ENCODE peak calls at places on chromosomes 5 and 9, in nine cellular contexts. R, B, O, I, G, Y, E, H and M are unnamed samples.

GRCh38 chr9:124440786-124441185 is 9.5 kb upstream of the ADGRD2 start:
- DNase-seq in R (no peak), G (no peak), I (no peak), H (no peak), Y (no peak), O (no peak), B (no peak), E (no peak), M (no peak)

GRCh38 chr9:89466451-89467277 is 31.2 kb downstream of the SEMA4D start:
- DNase-seq in Y (no peak), E (peak; percentile 79), G (no peak), B (no peak), I (no peak), R (no peak), H (peak; percentile 18), O (no peak), M (no peak)

GRCh38 chr5:53032188-53032587 is 43.0 kb downstream of the ITGA2 start:
- DNase-seq in G (no peak), Y (no peak), B (no peak), I (no peak), H (no peak), O (no peak), R (no peak), E (no peak), M (no peak)

GRCh38 chr9:114761515-114761914 is 44.3 kb downstream of the TNFSF15 start:
- DNase-seq in B (no peak), O (no peak), Y (no peak), E (no peak), I (no peak), H (no peak), G (no peak), R (no peak), M (no peak)

GRCh38 chr5:141969783-141970741 is 1.2 kb downstream of the RNF14 start:
- DNase-seq in B (no peak), E (peak; percentile 77), R (peak; percentile 42), Y (no peak), G (no peak), H (no peak), O (no peak), I (no peak), M (no peak)

GRCh38 chr5:137900925-137901817 is 11.9 kb downstream of the PKD2L2 start:
- DNase-seq in R (no peak), I (no peak), Y (no peak), E (no peak), H (no peak), B (no peak), O (no peak), G (no peak), M (no peak)

GRCh38 chr9:108720191-108720642 is 135.6 kb downstream of the ACTL7B start:
- DNase-seq in G (no peak), H (no peak), O (no peak), E (no peak), R (no peak), Y (no peak), B (no peak), I (no peak), M (no peak)

GRCh38 chr9:20624201-20625002 is 2.1 kb upstream of the MLLT3 start:
- DNase-seq in G (peak; percentile 57), O (peak; percentile 62), I (no peak), H (no peak), Y (peak; percentile 81), E (peak; percentile 53), B (peak; percentile 86), R (peak; percentile 75), M (no peak)

GRCh38 chr9:38393128-38393809 is 767 bp downstream of the ALDH1B1 start:
- DNase-seq in R (peak; percentile 8), O (no peak), H (no peak), I (no peak), B (peak; percentile 11), Y (no peak), E (peak; percentile 45), G (no peak), M (no peak)

GRCh38 chr5:124980174-124980941 is 233.9 kb upstream of the ZNF608 start:
- DNase-seq in R (no peak), G (no peak), O (no peak), E (peak; percentile 40), Y (no peak), B (no peak), H (no peak), I (no peak), M (no peak)

GRCh38 chr5:134477462-134478245 is 47.8 kb upstream of the JADE2 start:
- DNase-seq in R (peak; percentile 17), H (no peak), O (no peak), E (no peak), G (peak; percentile 27), B (peak; percentile 23), Y (no peak), I (no peak), M (no peak)

GRCh38 chr5:40679998-40680681 is 425 bp downstream of the PTGER4 start:
- DNase-seq in E (peak; percentile 27), O (no peak), G (no peak), R (no peak), H (no peak), I (no peak), B (no peak), Y (no peak), M (no peak)

GRCh38 chr9:70553718-70554673 is 139.5 kb upstream of the KLF9 start:
- DNase-seq in B (no peak), I (no peak), R (peak; percentile 46), G (peak; percentile 80), O (peak; percentile 87), H (no peak), Y (peak; percentile 67), E (no peak), M (no peak)

GRCh38 chr9:109440797-109441287 is 57.3 kb downstream of the PTPN3 start:
- DNase-seq in R (peak; percentile 85), Y (peak; percentile 88), H (no peak), B (peak; percentile 92), O (peak; percentile 79), I (peak; percentile 26), E (peak; percentile 82), G (peak; percentile 77), M (no peak)

GRCh38 chr9:105637787-105638395 is 24.4 kb upstream of the TAL2 start:
- DNase-seq in R (no peak), E (no peak), I (no peak), O (no peak), H (no peak), G (no peak), Y (no peak), B (peak; percentile 4), M (no peak)

GRCh38 chr5:79621056-79621455 is 8.8 kb downstream of the TENT2 start:
- DNase-seq in R (peak; percentile 80), H (no peak), Y (peak; percentile 58), I (no peak), B (peak; percentile 47), E (no peak), G (peak; percentile 83), O (peak; percentile 84), M (no peak)

GRCh38 chr9:93134740-93135444 is 841 bp upstream of the NINJ1 start:
- DNase-seq in G (no peak), Y (no peak), I (no peak), O (no peak), E (peak; percentile 42), B (no peak), R (no peak), H (no peak), M (no peak)

GRCh38 chr9:93132946-93133640 is 958 bp downstream of the NINJ1 start:
- DNase-seq in O (no peak), G (peak; percentile 39), Y (no peak), B (peak; percentile 32), R (peak; percentile 60), H (no peak), I (no peak), E (no peak), M (no peak)

GRCh38 chr9:93133641-93134017 is 422 bp downstream of the NINJ1 start:
- DNase-seq in H (peak; percentile 64), R (peak; percentile 51), Y (peak; percentile 87), O (peak; percentile 85), B (peak; percentile 83), E (peak; percentile 88), I (no peak), G (peak; percentile 62), M (peak; percentile 65)

GRCh38 chr9:93132287-93132927 is 1.6 kb downstream of the NINJ1 start:
- DNase-seq in G (peak; percentile 59), O (peak; percentile 52), Y (peak; percentile 35), I (no peak), E (no peak), H (no peak), B (peak; percentile 64), R (peak; percentile 94), M (no peak)

GRCh38 chr9:93134018-93134739 is at the start of gene NINJ1:
- DNase-seq in I (no peak), B (peak; percentile 59), O (peak; percentile 54), G (peak; percentile 95), H (no peak), E (peak; percentile 97), R (peak; percentile 75), Y (peak; percentile 75), M (peak; percentile 82)
- TF ChIP-seq CTCF in I (no peak), B (no peak), O (no peak), G (no peak), H (no peak), E (no peak), R (no peak), Y (no peak), M (no peak)

GRCh38 chr5:172939045-172939444 is 20.2 kb upstream of the RPL26L1 start:
- DNase-seq in I (no peak), Y (no peak), E (no peak), G (no peak), B (peak; percentile 30), R (peak; percentile 40), H (no peak), O (no peak), M (no peak)
- TF ChIP-seq CTCF in I (peak; percentile 55), Y (peak; percentile 54), E (no peak), G (peak; percentile 44), B (peak; percentile 30), R (peak; percentile 52), H (no peak), O (peak; percentile 22), M (no peak)

GRCh38 chr5:176387384-176387925 is 943 bp downstream of the NOP16 start:
- DNase-seq in H (no peak), O (no peak), I (no peak), B (no peak), E (no peak), G (no peak), Y (no peak), R (no peak), M (no peak)
- TF ChIP-seq CTCF in H (no peak), O (no peak), I (peak; percentile 12), B (no peak), E (no peak), G (no peak), Y (no peak), R (no peak), M (no peak)

DNA sequence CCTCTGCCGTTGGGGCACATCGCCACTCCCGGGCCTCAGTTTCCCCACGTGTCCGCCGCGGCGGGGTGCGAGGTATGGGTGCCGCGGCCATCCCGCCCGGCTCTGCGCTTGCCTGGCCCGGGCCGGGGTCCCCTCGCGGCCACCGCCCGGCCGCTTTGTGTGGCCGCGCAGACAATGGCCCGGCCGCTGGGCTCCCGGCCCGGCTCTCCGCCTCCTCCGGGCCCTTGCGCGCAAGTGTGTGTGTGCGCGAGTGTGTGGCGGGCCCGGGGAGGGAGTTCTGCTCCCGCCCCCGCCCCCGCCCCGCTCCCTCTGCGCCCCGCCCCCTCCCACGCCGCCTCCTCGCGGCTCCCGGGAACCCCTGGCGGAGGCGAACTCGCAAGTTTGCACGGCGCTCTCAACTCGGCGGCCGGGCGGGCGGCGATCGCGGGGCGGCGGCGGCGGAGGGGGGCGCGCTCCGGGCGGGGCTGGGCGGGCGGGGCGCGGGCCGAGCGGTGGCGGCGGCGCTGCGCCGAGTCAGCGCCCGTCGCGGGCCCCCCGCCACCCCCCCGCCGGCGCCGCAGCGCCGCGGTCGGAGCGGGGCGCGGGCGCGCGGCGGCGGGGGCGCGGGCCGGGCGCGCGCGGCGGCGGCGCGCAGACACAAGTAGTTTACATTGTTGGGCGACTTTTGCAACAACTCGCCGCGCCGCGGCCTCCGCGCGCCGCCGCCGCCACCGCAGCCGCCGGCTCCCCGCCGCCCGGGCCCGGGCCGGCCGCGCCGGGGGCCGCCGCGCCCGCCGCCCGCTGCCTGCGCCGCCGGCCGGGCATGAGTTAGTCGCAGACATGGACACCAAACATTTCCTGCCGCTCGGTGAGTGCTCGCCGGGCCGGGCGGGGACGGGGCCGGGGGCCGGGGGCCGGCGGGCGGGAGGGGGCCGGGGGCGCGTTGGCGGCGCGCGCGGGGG is at the start of gene RXRA:
- DNase-seq in H (no peak), E (peak; percentile 90), G (peak; percentile 77), O (peak; percentile 77), I (no peak), B (peak; percentile 88), Y (peak; percentile 81), R (peak; percentile 82), M (peak; percentile 53)
- TF ChIP-seq CTCF in H (no peak), E (no peak), G (no peak), O (no peak), I (peak; percentile 15), B (peak; percentile 12), Y (peak; percentile 23), R (peak; percentile 16), M (no peak)